ENCODE peak calls at places on chromosomes 2 and 18, in six cellular contexts. H is fibroblast of lung, O is OCI-LY7, Y is mesothelial cell of epicardium, C is type B pancreatic cell, B is gastrocnemius medialis. J is an unnamed sample.

GRCh38 chr2:68177541-68177940 is 19.9 kb downstream of the PNO1 start:
- DNase-seq in C (no peak), H (no peak), B (no peak), Y (no peak), O (no peak), J (no peak)

GRCh38 chr2:54572262-54572635 is 116.1 kb downstream of the SPTBN1 start:
- DNase-seq in C (no peak), H (peak), B (no peak), O (no peak), Y (no peak), J (no peak)

GRCh38 chr2:239751719-239752355 is 273.3 kb downstream of the NDUFA10 start:
- DNase-seq in Y (no peak), H (peak), B (no peak), O (peak), C (no peak), J (no peak)

GRCh38 chr2:122032264-122032645 is 276.8 kb downstream of the TSN start:
- DNase-seq in O (no peak), Y (no peak), C (no peak), B (no peak), H (no peak), J (no peak)

GRCh38 chr18:9454061-9454703 is 21.1 kb upstream of the RALBP1 start:
- DNase-seq in C (no peak), Y (no peak), O (no peak), H (peak), B (no peak), J (no peak)

GRCh38 chr2:13240789-13241487 is 524.2 kb downstream of the TRIB2 start:
- DNase-seq in O (no peak), B (no peak), Y (no peak), C (no peak), H (no peak), J (no peak)

GRCh38 chr2:223488814-223489213 is 113.3 kb downstream of the SCG2 start:
- DNase-seq in B (no peak), O (no peak), H (peak), Y (no peak), C (no peak), J (no peak)

GRCh38 chr2:173652311-173652710 is 297.6 kb downstream of the CDCA7 start:
- DNase-seq in O (no peak), C (no peak), Y (no peak), B (no peak), H (peak), J (no peak)

GRCh38 chr2:44785433-44785832 is 156.1 kb upstream of the SIX3 start:
- DNase-seq in Y (no peak), O (no peak), H (no peak), C (no peak), B (no peak), J (no peak)

GRCh38 chr18:62200121-62200914 is 13.3 kb downstream of the RELCH start:
- DNase-seq in H (peak), C (no peak), B (no peak), O (no peak), Y (no peak), J (no peak)

GRCh38 chr18:48334845-48335244 is 74.3 kb downstream of the ZBTB7C start:
- DNase-seq in Y (no peak), H (no peak), C (no peak), B (no peak), O (no peak), J (no peak)

GRCh38 chr2:235191486-235191885 is 239.7 kb downstream of the SH3BP4 start:
- DNase-seq in H (no peak), C (no peak), O (no peak), B (no peak), Y (no peak), J (no peak)

GRCh38 chr2:212021947-212022346 is 516.7 kb downstream of the ERBB4 start:
- DNase-seq in C (no peak), B (no peak), H (peak), O (no peak), Y (no peak), J (no peak)

GRCh38 chr2:75523313-75524275 is 37.1 kb downstream of the EVA1A start:
- DNase-seq in H (peak), Y (no peak), O (no peak), B (no peak), C (no peak), J (no peak)

GRCh38 chr2:240111253-240111652 is 24.9 kb downstream of the COPS9 start:
- DNase-seq in O (no peak), B (no peak), Y (no peak), C (no peak), H (no peak), J (no peak)

DNA sequence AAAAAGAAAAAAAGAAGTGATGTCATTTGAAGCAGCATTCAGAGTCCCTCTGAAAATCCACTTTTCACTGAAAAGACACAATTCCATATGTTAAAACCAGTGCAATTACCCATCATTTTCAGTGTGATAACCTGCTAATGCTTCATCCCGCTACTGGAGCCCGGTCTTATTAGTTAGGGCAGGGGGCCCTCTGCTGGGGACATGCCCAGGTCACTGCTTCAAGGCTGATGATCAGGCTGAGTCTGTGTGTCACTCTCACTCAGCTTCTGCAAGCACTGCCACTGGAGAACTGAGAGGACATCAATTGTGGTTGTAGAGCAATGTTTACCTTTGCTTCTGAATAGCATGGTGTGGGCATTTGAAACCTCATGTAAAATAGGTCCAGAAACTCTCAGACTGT is 49.1 kb upstream of the NXPH2 start:
- DNase-seq in O (peak), H (peak), C (no peak), B (no peak), Y (peak), J (peak)
- TF ChIP-seq CTCF in O (peak), H (no peak), C (peak), B (no peak), Y (peak), J (peak)

DNA sequence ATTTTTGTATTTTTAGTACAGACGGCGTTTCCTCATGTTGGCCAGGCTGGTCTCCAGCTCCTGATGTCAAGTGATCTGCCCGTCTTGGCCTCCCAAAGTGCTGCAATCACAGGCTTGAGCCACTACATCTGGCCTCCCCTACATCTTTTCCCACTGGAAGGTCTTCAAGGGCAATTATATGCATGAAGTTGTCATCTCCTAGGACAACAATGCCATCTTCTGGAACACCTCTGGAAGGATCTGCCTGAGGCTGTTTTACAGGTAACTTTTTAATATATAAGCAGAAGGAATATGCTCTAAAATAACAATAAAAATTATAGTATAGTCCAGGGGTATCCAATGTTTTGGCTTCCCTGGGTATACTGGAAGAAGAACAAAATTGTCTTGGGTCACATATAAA is 321.4 kb downstream of the AFF3 start:
- DNase-seq in H (no peak), B (no peak), Y (no peak), O (peak), C (no peak), J (no peak)
- TF ChIP-seq CTCF in H (no peak), B (no peak), Y (no peak), O (peak), C (no peak), J (no peak)

GRCh38 chr2:110876167-110876999 is 144.0 kb downstream of the ACOXL start:
- DNase-seq in B (no peak), Y (no peak), C (no peak), O (peak), H (no peak), J (no peak)
- TF ChIP-seq CTCF in B (no peak), Y (no peak), C (peak), O (peak), H (no peak), J (peak)

DNA sequence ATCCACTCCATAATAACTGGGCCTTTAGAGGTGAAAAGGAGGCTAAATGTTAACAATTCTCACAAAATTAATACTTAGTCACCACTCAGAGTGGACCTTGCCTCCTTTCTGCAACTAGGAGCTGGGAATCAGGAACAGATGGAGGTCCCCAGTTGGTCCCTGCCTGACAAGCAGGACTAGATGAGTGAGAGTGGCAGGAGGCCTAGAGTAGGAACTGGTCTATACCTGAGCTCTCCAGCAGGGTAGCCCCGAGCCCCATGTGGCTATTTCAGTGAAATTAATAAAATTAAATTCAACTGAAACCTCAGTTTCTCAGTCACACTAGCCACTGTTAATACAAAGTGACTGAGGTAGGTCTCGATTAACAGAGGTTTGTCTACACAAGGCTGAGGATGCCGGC is 150.5 kb downstream of the MYO5B start:
- DNase-seq in C (no peak), B (no peak), O (no peak), Y (no peak), H (no peak), J (no peak)
- TF ChIP-seq CTCF in C (peak), B (no peak), O (no peak), Y (no peak), H (no peak), J (peak)

GRCh38 chr2:32063310-32064020 is at the start of gene SPAST:
- DNase-seq in B (peak), H (peak), Y (peak), C (peak), O (peak), J (peak)
- TF ChIP-seq CTCF in B (peak), H (peak), Y (peak), C (peak), O (peak), J (peak)

GRCh38 chr2:162103443-162104009 is 29.5 kb upstream of the DPP4 start:
- DNase-seq in Y (no peak), O (no peak), C (no peak), H (no peak), B (no peak), J (no peak)

GRCh38 chr2:162107361-162107901 is 33.4 kb upstream of the DPP4 start:
- DNase-seq in Y (no peak), H (no peak), O (no peak), C (no peak), B (no peak), J (no peak)

GRCh38 chr2:162106746-162107145 is 32.7 kb upstream of the DPP4 start:
- DNase-seq in Y (no peak), C (no peak), O (no peak), B (no peak), H (no peak), J (no peak)

GRCh38 chr2:162100579-162100978 is 26.6 kb upstream of the DPP4 start:
- DNase-seq in C (no peak), O (no peak), H (no peak), Y (no peak), B (no peak), J (no peak)

DNA sequence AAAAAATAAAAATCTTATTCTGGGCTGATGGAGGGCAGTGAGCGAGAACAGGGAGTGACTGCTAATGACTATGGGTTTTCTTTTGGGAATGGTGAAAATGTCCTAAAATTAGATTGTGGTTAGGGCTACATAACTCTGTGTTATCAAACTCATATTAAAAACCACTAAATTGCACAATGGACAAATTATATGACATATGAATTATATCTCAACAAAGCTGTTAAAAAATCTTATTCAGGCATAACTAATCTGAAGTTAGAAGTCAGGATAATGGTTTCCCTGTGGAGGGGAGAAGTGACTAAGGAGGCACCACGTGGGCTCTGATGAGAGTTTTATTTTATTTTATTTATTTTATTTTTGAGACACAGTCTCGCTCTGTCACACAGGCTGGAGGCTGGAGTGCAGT is 32.1 kb upstream of the DPP4 start:
- DNase-seq in C (no peak), H (peak), B (no peak), O (no peak), Y (no peak), J (no peak)
- TF ChIP-seq CTCF in C (no peak), H (no peak), B (no peak), O (no peak), Y (no peak), J (no peak)

J was measured in neural crest cell.